ENCODE peak calls at places on chromosomes 7 and 10, in seven cellular contexts. I is Calu3; Y is type B pancreatic cell; T is dorsolateral prefrontal cortex; K is CD8-positive, alpha-beta T cell; P is HL-60; Q is GM06990. R is an unnamed sample.
A peak's percentile ranks its signal among the peaks of the same experiment; 100 is the strongest.

GRCh38 chr7:26368542-26368941 is 76.9 kb downstream of the SNX10 start:
- DNase-seq in P (no peak), I (no peak), T (no peak), Y (no peak), Q (no peak), K (no peak), R (no peak)

GRCh38 chr10:84333864-84334451 is 5.6 kb downstream of the CCSER2 start:
- DNase-seq in P (no peak), I (no peak), K (peak; percentile 71), Y (no peak), Q (no peak), T (no peak), R (peak; percentile 69)

GRCh38 chr10:25758041-25758457 is 176.0 kb upstream of the MYO3A start:
- DNase-seq in P (no peak), I (peak; percentile 47), Q (no peak), K (no peak), Y (no peak), T (no peak), R (no peak)

GRCh38 chr10:24353319-24353718 is 144.4 kb downstream of the KIAA1217 start:
- DNase-seq in Q (no peak), Y (no peak), P (no peak), K (no peak), I (no peak), T (no peak), R (no peak)

GRCh38 chr7:55066479-55066878 is 47.7 kb downstream of the EGFR start:
- DNase-seq in Q (no peak), I (peak; percentile 40), T (no peak), Y (no peak), P (no peak), K (no peak), R (no peak)

GRCh38 chr10:84895541-84895940 is 567.2 kb downstream of the CCSER2 start:
- DNase-seq in K (no peak), P (no peak), I (no peak), Q (no peak), T (no peak), Y (no peak), R (no peak)

GRCh38 chr10:92914478-92915066 is 66.3 kb downstream of the EXOC6 start:
- DNase-seq in I (peak; percentile 63), T (no peak), P (peak; percentile 23), Q (peak; percentile 16), Y (no peak), K (peak; percentile 56), R (peak; percentile 39)

GRCh38 chr7:149720372-149721083 is 52.9 kb downstream of the ZNF467 start:
- DNase-seq in K (no peak), Y (no peak), Q (no peak), T (peak; percentile 91), P (no peak), I (peak; percentile 83), R (no peak)

GRCh38 chr7:37832194-37832593 is 16.2 kb upstream of the NME8 start:
- DNase-seq in Q (peak; percentile 54), K (no peak), Y (no peak), T (peak; percentile 80), P (peak; percentile 32), I (peak; percentile 37), R (peak; percentile 16)

GRCh38 chr10:110762849-110763211 is 108.9 kb upstream of the PDCD4 start:
- DNase-seq in T (no peak), K (no peak), P (no peak), Q (no peak), Y (no peak), I (no peak), R (no peak)

GRCh38 chr10:125121003-125121402 is 39.4 kb downstream of the CTBP2 start:
- DNase-seq in Y (no peak), K (no peak), T (no peak), P (no peak), Q (no peak), I (no peak), R (peak; percentile 96)

GRCh38 chr7:87473192-87473591 is 2.3 kb downstream of the ABCB4 start:
- DNase-seq in T (no peak), K (no peak), P (no peak), Q (no peak), Y (no peak), I (no peak), R (no peak)

GRCh38 chr7:18505870-18506460 is 10.4 kb downstream of the HDAC9 start:
- DNase-seq in T (no peak), P (no peak), I (no peak), Q (no peak), K (no peak), Y (no peak), R (no peak)

GRCh38 chr10:89207801-89208551 is 859 bp upstream of the CH25H start:
- DNase-seq in P (no peak), I (peak; percentile 2), T (peak; percentile 64), K (peak; percentile 49), Y (no peak), Q (peak; percentile 22), R (peak; percentile 42)

GRCh38 chr10:17199351-17199804 is 2.1 kb downstream of the TRDMT1 start:
- DNase-seq in Q (no peak), P (no peak), T (no peak), I (no peak), Y (no peak), K (no peak), R (no peak)

GRCh38 chr10:31101123-31101522 is 69.5 kb upstream of the ZNF438 start:
- DNase-seq in Y (no peak), P (no peak), T (no peak), I (peak; percentile 73), Q (peak; percentile 32), K (no peak), R (peak; percentile 57)

GRCh38 chr7:107559864-107560263 is 3.9 kb downstream of the COG5 start:
- DNase-seq in Q (no peak), K (no peak), Y (no peak), T (no peak), I (no peak), P (no peak), R (no peak)

GRCh38 chr7:49773082-49773938 is at the start of gene VWC2:
- DNase-seq in I (no peak), T (peak; percentile 49), Y (no peak), K (no peak), Q (no peak), P (no peak), R (no peak)

GRCh38 chr7:121138262-121138933 is 149.9 kb downstream of the CPED1 start:
- DNase-seq in P (no peak), I (no peak), K (no peak), Q (peak; percentile 60), T (no peak), Y (no peak), R (peak; percentile 13)

GRCh38 chr10:20596065-20596760 is 300.9 kb downstream of the NEBL start:
- DNase-seq in I (no peak), K (no peak), P (no peak), T (no peak), Q (no peak), Y (no peak), R (no peak)

GRCh38 chr10:122282253-122282671 is 11.2 kb downstream of the BTBD16 start:
- DNase-seq in I (no peak), T (no peak), Q (no peak), P (no peak), Y (peak; percentile 18), K (no peak), R (no peak)

GRCh38 chr7:134141868-134142264 is 14.7 kb downstream of the LRGUK start:
- DNase-seq in K (no peak), P (no peak), I (no peak), Y (no peak), Q (no peak), T (no peak), R (no peak)

GRCh38 chr7:896346-897075 is 20.2 kb downstream of the GET4 start:
- DNase-seq in Y (no peak), K (no peak), P (no peak), Q (no peak), I (no peak), T (no peak), R (no peak)

GRCh38 chr7:17044868-17045267 is 163.1 kb upstream of the AGR3 start:
- DNase-seq in I (no peak), Q (no peak), K (no peak), Y (no peak), P (no peak), T (no peak), R (no peak)

DNA sequence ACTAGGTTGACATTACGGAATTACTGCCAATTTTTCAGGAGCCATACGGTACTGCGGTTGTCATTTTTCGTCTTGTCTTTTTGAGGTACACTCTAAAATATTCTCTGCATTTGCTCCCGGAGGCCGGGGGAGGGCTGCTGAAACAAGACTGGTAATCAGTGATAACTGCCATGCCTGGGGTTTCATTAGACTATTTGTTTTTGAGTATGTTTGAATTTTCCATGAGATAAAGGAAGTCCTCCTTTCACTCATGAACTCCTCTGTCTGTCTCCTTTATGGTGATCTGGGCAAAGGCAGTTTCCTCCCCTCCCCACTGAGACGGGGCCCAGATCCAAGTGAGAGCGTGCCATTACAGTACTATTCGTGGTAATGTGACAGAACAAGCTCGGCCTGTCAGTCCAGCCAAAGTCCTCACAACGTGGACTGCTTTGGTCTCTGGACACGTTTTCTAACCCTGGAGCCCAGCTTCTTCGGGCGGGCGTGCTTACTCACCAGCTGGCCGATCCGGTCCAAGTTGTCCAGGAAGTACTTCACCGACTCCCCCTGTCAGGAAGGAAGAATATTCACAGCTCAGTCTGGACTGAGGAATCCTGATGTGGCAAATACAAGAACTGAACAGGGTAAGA is 45.1 kb downstream of the AMZ1 start:
- DNase-seq in Q (no peak), I (peak; percentile 84), T (peak; percentile 41), P (no peak), K (no peak), Y (peak; percentile 67), R (peak; percentile 32)
- TF ChIP-seq CTCF in Q (no peak), I (no peak), T (no peak), P (no peak), K (no peak), Y (peak; percentile 38), R (no peak)

GRCh38 chr10:44733743-44734488 is 177.2 kb upstream of the TMEM72 start:
- DNase-seq in K (no peak), I (peak; percentile 27), P (no peak), T (no peak), Y (no peak), Q (no peak), R (no peak)
- TF ChIP-seq CTCF in K (no peak), I (peak; percentile 61), P (no peak), T (no peak), Y (peak; percentile 51), Q (no peak), R (no peak)

DNA sequence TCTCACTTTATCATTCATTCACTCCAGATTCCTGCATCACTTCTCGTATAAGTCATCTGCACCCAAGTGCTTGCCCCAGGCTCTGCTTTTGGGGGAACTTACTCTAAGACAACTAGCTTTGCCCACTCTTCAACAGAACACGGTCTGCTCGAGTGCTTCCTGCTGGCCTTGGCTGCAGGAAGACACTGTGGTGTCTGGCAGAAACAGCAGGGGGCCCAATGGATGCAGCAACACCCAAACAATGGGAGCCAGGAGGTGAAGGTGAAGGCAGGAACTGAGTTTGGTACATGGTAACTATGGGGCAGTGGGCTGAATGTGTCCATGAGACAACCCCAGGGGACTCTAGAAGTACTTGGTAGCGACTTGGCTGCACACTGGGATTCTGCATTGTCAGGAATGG is 344.0 kb downstream of the REEP3 start:
- DNase-seq in Y (no peak), K (no peak), P (no peak), Q (no peak), I (no peak), T (no peak), R (no peak)
- TF ChIP-seq CTCF in Y (no peak), K (no peak), P (no peak), Q (no peak), I (peak; percentile 19), T (no peak), R (no peak)

GRCh38 chr7:23475579-23475844 is 5.2 kb upstream of the IGF2BP3 start:
- DNase-seq in K (no peak), T (no peak), P (no peak), Y (no peak), Q (no peak), I (no peak), R (no peak)
- TF ChIP-seq CTCF in K (no peak), T (no peak), P (no peak), Y (no peak), Q (no peak), I (no peak), R (no peak)

R was measured in RWPE1.